ENCODE peak calls at places on chromosomes 12 and 14, in eight cellular contexts. X is GM23338, D is SK-N-SH, Q is neural progenitor cell, I is PC-3, H is GM23248, O is HCT116, S is MM.1S. U is an unnamed sample.
A peak's percentile ranks its signal among the peaks of the same experiment; 100 is the strongest.

GRCh38 chr14:31207746-31208545 is at the start of gene HECTD1:
- DNase-seq in X (peak; percentile 90), O (peak; percentile 67), D (peak; percentile 97), I (peak; percentile 93), H (peak; percentile 95), Q (peak; percentile 96), S (peak; percentile 76), U (peak; percentile 96)

GRCh38 chr12:56042430-56043203 is 899 bp downstream of the RPS26 start:
- DNase-seq in D (no peak), Q (peak; percentile 18), O (no peak), H (peak; percentile 33), X (no peak), I (no peak), S (no peak), U (no peak)

GRCh38 chr12:55728185-55728931 is 451 bp downstream of the CD63 start:
- DNase-seq in H (peak; percentile 74), X (peak; percentile 46), I (peak; percentile 50), Q (peak; percentile 65), D (peak; percentile 82), O (no peak), S (no peak), U (peak; percentile 87)

GRCh38 chr14:81582420-81582819 is 48.8 kb upstream of the SEL1L start:
- DNase-seq in H (no peak), Q (no peak), S (no peak), I (no peak), X (no peak), D (no peak), O (no peak), U (no peak)

GRCh38 chr12:94622475-94622874 is 27.9 kb downstream of the TMCC3 start:
- DNase-seq in D (peak; percentile 67), H (no peak), O (no peak), I (peak; percentile 51), Q (no peak), S (no peak), X (no peak), U (no peak)

GRCh38 chr14:101444116-101444515 is 117.2 kb upstream of the DIO3 start:
- DNase-seq in I (peak; percentile 87), X (no peak), O (no peak), D (no peak), S (no peak), H (peak; percentile 72), Q (no peak), U (no peak)

GRCh38 chr14:23454445-23454856 is 15.1 kb upstream of the NGDN start:
- DNase-seq in Q (no peak), H (no peak), X (no peak), D (no peak), S (no peak), O (no peak), I (no peak), U (no peak)

GRCh38 chr14:58944957-58945356 is 243.5 kb upstream of the DAAM1 start:
- DNase-seq in Q (no peak), X (no peak), D (no peak), I (no peak), O (no peak), S (no peak), H (no peak), U (no peak)

GRCh38 chr12:6529291-6529737 is 5.0 kb upstream of the GAPDH start:
- DNase-seq in H (no peak), O (no peak), Q (no peak), D (no peak), X (no peak), S (no peak), I (no peak), U (no peak)
- TF ChIP-seq EZH2phosphoT487 in H (no peak), O (no peak), Q (no peak), D (no peak), X (no peak), S (no peak), I (no peak), U (no peak)

DNA sequence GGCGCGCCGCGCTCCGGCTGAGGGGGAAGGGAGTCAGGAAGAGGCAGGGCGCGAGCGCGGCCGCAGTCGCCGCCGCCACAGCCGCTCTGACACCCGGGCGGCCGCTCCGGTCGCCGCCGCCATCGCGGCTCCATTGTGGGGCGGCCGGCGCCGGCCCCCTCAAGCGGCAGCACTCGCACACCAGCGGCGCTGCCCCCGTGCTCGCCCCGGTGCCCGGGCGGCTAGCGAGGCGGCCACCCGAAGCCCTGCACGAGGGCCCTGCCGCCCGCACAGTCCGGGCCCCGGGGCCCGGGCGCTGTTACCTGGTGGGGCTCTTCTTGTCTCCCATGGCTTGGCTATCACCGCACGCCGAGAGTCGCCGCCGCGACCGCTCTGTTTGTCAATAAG is 202 bp downstream of the YAF2 start:
- DNase-seq in D (no peak), I (no peak), O (no peak), S (no peak), H (peak; percentile 55), Q (peak; percentile 72), X (no peak), U (no peak)
- H3K27me3 ChIP-seq in D (no peaks in the 10 kb centered on the region), I (no peaks in the 10 kb centered on the region), O (no peaks in the 10 kb centered on the region), S (no peaks in the 10 kb centered on the region), H (no peaks in the 10 kb centered on the region), Q (peaks cover 51% of the 10 kb centered on the region), X (peaks cover 95% of the 10 kb centered on the region), U (no peaks in the 10 kb centered on the region)

DNA sequence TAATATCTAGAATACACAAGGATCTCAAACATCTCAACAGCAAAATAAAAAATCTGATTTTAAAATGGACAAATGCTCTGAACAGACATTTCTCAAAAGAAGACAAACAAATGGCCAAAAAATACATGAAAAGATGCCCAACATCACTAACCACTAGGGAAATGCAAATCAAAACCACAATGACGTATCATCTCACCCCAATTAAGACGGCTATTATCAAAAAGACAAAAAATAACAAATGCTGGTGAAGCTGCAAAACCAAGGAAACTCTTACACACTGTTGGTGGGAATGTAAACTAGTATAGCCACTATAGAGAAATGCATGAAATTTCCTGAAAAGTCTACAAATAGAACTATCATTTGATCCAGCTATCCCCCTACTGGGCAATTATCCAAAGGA is 145.1 kb downstream of the BTG1 start:
- DNase-seq in O (no peak), X (no peak), I (no peak), D (no peak), H (no peak), Q (no peak), S (no peak), U (no peak)
- TF ChIP-seq EZH2phosphoT487 in O (no peak), X (no peak), I (no peak), D (no peak), H (no peak), Q (no peak), S (no peak), U (no peak)

DNA sequence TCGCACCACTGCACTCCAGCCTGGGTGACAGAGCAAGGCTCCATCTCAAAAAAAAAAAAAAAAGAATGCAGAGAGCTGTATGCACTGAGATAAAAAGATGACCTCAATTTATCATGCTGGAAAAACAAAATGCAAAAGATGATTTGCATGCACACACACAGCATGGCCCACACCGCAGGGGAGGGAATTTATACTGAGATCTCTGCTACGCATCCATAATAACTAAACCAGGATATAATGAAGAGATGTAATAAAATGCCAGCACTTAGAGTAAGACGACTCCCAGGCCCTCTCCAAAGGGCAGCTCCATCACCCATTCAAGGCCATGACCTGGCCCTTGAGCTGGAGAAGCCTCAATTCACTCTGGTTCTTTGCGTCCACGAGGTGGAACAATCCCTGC is 38.3 kb downstream of the RNF34 start:
- DNase-seq in D (no peak), I (no peak), S (no peak), O (no peak), X (no peak), Q (no peak), H (no peak), U (no peak)
- H3K27me3 ChIP-seq in D (no peaks in the 10 kb centered on the region), I (no peaks in the 10 kb centered on the region), S (no peaks in the 10 kb centered on the region), O (no peaks in the 10 kb centered on the region), X (no peaks in the 10 kb centered on the region), Q (no peaks in the 10 kb centered on the region), H (no peaks in the 10 kb centered on the region), U (no peaks in the 10 kb centered on the region)

DNA sequence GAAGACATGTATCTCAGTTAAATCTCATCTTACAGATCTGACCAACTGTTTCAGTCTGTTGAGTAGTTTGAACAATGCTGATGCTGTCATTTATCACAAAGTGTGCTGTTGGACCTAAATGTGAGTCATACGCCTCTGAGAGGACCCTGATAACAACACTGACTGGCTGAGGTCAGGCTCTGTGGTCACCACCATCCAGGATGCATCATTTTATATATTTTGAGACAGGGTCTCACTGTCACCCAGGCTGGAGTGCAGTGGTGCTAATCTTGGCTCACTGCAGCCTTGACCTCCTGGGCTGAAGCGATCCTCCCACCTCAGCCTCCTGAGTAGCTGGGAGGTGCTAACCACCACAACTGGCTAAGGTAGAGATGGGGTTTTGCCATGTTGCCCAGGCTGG is 181.0 kb upstream of the RGS6 start:
- DNase-seq in D (no peak), O (no peak), S (no peak), I (no peak), X (no peak), H (no peak), Q (no peak), U (no peak)
- TF ChIP-seq EZH2phosphoT487 in D (no peak), O (no peak), S (no peak), I (no peak), X (no peak), H (no peak), Q (no peak), U (no peak)

GRCh38 chr14:20659813-20660395 is 18.4 kb upstream of the OR6S1 start:
- DNase-seq in D (no peak), H (no peak), Q (no peak), S (no peak), I (no peak), X (peak; percentile 51), O (no peak), U (no peak)
- H3K27me3 ChIP-seq in D (peaks cover 83% of the 10 kb centered on the region), H (peaks cover 37% of the 10 kb centered on the region), Q (peaks cover 100% of the 10 kb centered on the region), S (no peaks in the 10 kb centered on the region), I (peaks cover 16% of the 10 kb centered on the region), X (peaks cover 41% of the 10 kb centered on the region), O (no peaks in the 10 kb centered on the region), U (peaks cover 41% of the 10 kb centered on the region)

U was measured in hepatocyte.